ENCODE peak calls at places on chromosomes 7 and 10, in six cellular contexts. One of them, this sample, is unnamed.

GRCh38 chr7:4905171-4905570 is 21.7 kb upstream of the RADIL start:
- DNase-seq in colonic mucosa: no peak
- DNase-seq in astrocyte: no peak
- DNase-seq in glutamatergic neuron: no peak
- DNase-seq in fibroblast of mammary gland: no peak
- DNase-seq in cardiac muscle cell: no peak
- DNase-seq in this sample: no peak

GRCh38 chr10:24427678-24428409 is 218.9 kb downstream of the KIAA1217 start:
- DNase-seq in colonic mucosa: no peak
- DNase-seq in astrocyte: peak; percentile 54
- DNase-seq in glutamatergic neuron: no peak
- DNase-seq in fibroblast of mammary gland: no peak
- DNase-seq in cardiac muscle cell: no peak
- DNase-seq in this sample: no peak

GRCh38 chr7:29486191-29486700 is 77.4 kb upstream of the PRR15 start:
- DNase-seq in colonic mucosa: no peak
- DNase-seq in astrocyte: no peak
- DNase-seq in glutamatergic neuron: no peak
- DNase-seq in fibroblast of mammary gland: no peak
- DNase-seq in cardiac muscle cell: no peak
- DNase-seq in this sample: no peak

GRCh38 chr10:130138479-130138866 is 2.3 kb downstream of the GLRX3 start:
- DNase-seq in colonic mucosa: no peak
- DNase-seq in astrocyte: peak; percentile 50
- DNase-seq in glutamatergic neuron: no peak
- DNase-seq in fibroblast of mammary gland: peak; percentile 76
- DNase-seq in cardiac muscle cell: peak; percentile 21
- DNase-seq in this sample: no peak

GRCh38 chr7:157787275-157787701 is 450.5 kb downstream of the DNAJB6 start:
- DNase-seq in colonic mucosa: no peak
- DNase-seq in astrocyte: no peak
- DNase-seq in glutamatergic neuron: no peak
- DNase-seq in fibroblast of mammary gland: no peak
- DNase-seq in cardiac muscle cell: no peak
- DNase-seq in this sample: no peak

GRCh38 chr7:127066974-127067373 is 185.8 kb downstream of the GRM8 start:
- DNase-seq in colonic mucosa: no peak
- DNase-seq in astrocyte: no peak
- DNase-seq in glutamatergic neuron: no peak
- DNase-seq in fibroblast of mammary gland: no peak
- DNase-seq in cardiac muscle cell: no peak
- DNase-seq in this sample: no peak

GRCh38 chr10:46514431-46514861 is 42.0 kb downstream of the GPRIN2 start:
- DNase-seq in colonic mucosa: peak; percentile 18
- DNase-seq in astrocyte: no peak
- DNase-seq in glutamatergic neuron: peak; percentile 12
- DNase-seq in fibroblast of mammary gland: no peak
- DNase-seq in cardiac muscle cell: no peak
- DNase-seq in this sample: peak; percentile 13

GRCh38 chr7:158016171-158017087 is 571.2 kb downstream of the PTPRN2 start:
- DNase-seq in colonic mucosa: no peak
- DNase-seq in astrocyte: no peak
- DNase-seq in glutamatergic neuron: no peak
- DNase-seq in fibroblast of mammary gland: no peak
- DNase-seq in cardiac muscle cell: no peak
- DNase-seq in this sample: no peak

GRCh38 chr10:79331226-79331625 is 16.0 kb upstream of the PPIF start:
- DNase-seq in colonic mucosa: no peak
- DNase-seq in astrocyte: no peak
- DNase-seq in glutamatergic neuron: no peak
- DNase-seq in fibroblast of mammary gland: peak; percentile 30
- DNase-seq in cardiac muscle cell: no peak
- DNase-seq in this sample: no peak

GRCh38 chr7:140342732-140343514 is 55.4 kb downstream of the SLC37A3 start:
- DNase-seq in colonic mucosa: peak; percentile 49
- DNase-seq in astrocyte: peak; percentile 3
- DNase-seq in glutamatergic neuron: peak; percentile 47
- DNase-seq in fibroblast of mammary gland: peak; percentile 23
- DNase-seq in cardiac muscle cell: peak; percentile 48
- DNase-seq in this sample: no peak

GRCh38 chr7:105590793-105591192 is 9.5 kb upstream of the EFCAB10 start:
- DNase-seq in colonic mucosa: no peak
- DNase-seq in astrocyte: no peak
- DNase-seq in glutamatergic neuron: no peak
- DNase-seq in fibroblast of mammary gland: no peak
- DNase-seq in cardiac muscle cell: no peak
- DNase-seq in this sample: no peak

GRCh38 chr10:77253665-77254064 is 383.9 kb downstream of the KCNMA1 start:
- DNase-seq in colonic mucosa: no peak
- DNase-seq in astrocyte: no peak
- DNase-seq in glutamatergic neuron: no peak
- DNase-seq in fibroblast of mammary gland: no peak
- DNase-seq in cardiac muscle cell: no peak
- DNase-seq in this sample: no peak

GRCh38 chr10:47164126-47164799 is 135.7 kb upstream of the GDF10 start:
- DNase-seq in colonic mucosa: no peak
- DNase-seq in astrocyte: peak; percentile 84
- DNase-seq in glutamatergic neuron: no peak
- DNase-seq in fibroblast of mammary gland: peak; percentile 34
- DNase-seq in cardiac muscle cell: peak; percentile 88
- DNase-seq in this sample: no peak

GRCh38 chr10:109992485-109992884 is 15.3 kb upstream of the ADD3 start:
- DNase-seq in colonic mucosa: no peak
- DNase-seq in astrocyte: peak; percentile 84
- DNase-seq in glutamatergic neuron: no peak
- DNase-seq in fibroblast of mammary gland: peak; percentile 59
- DNase-seq in cardiac muscle cell: peak; percentile 81
- DNase-seq in this sample: no peak

GRCh38 chr10:86755740-86756510 is 494 bp upstream of the BMPR1A start:
- DNase-seq in colonic mucosa: peak; percentile 93
- DNase-seq in astrocyte: peak; percentile 77
- DNase-seq in glutamatergic neuron: peak; percentile 75
- DNase-seq in fibroblast of mammary gland: peak; percentile 80
- DNase-seq in cardiac muscle cell: peak; percentile 87
- DNase-seq in this sample: peak; percentile 50

GRCh38 chr7:158087196-158087595 is 500.4 kb downstream of the PTPRN2 start:
- DNase-seq in colonic mucosa: no peak
- DNase-seq in astrocyte: no peak
- DNase-seq in glutamatergic neuron: no peak
- DNase-seq in fibroblast of mammary gland: no peak
- DNase-seq in cardiac muscle cell: no peak
- DNase-seq in this sample: no peak

GRCh38 chr10:13784067-13784466 is 197.3 kb downstream of the PRPF18 start:
- DNase-seq in colonic mucosa: no peak
- DNase-seq in astrocyte: peak; percentile 30
- DNase-seq in glutamatergic neuron: no peak
- DNase-seq in fibroblast of mammary gland: no peak
- DNase-seq in cardiac muscle cell: no peak
- DNase-seq in this sample: no peak

GRCh38 chr10:101817542-101818118 is 614 bp downstream of the OGA start:
- DNase-seq in colonic mucosa: peak; percentile 95
- DNase-seq in astrocyte: peak; percentile 94
- DNase-seq in glutamatergic neuron: no peak
- DNase-seq in fibroblast of mammary gland: peak; percentile 98
- DNase-seq in cardiac muscle cell: peak; percentile 97
- DNase-seq in this sample: peak; percentile 97

GRCh38 chr7:6128205-6128604 is 97.0 kb downstream of the ANKRD61 start:
- DNase-seq in colonic mucosa: no peak
- DNase-seq in astrocyte: peak; percentile 56
- DNase-seq in glutamatergic neuron: no peak
- DNase-seq in fibroblast of mammary gland: no peak
- DNase-seq in cardiac muscle cell: no peak
- DNase-seq in this sample: no peak

GRCh38 chr10:28254290-28254985 is 48.4 kb downstream of the MPP7 start:
- DNase-seq in colonic mucosa: no peak
- DNase-seq in astrocyte: peak; percentile 89
- DNase-seq in glutamatergic neuron: no peak
- DNase-seq in fibroblast of mammary gland: peak; percentile 53
- DNase-seq in cardiac muscle cell: peak; percentile 50
- DNase-seq in this sample: peak; percentile 35

GRCh38 chr10:11036424-11037011 is 18.8 kb downstream of the CELF2 start:
- DNase-seq in colonic mucosa: peak; percentile 74
- DNase-seq in astrocyte: peak; percentile 29
- DNase-seq in glutamatergic neuron: peak; percentile 50
- DNase-seq in fibroblast of mammary gland: peak; percentile 78
- DNase-seq in cardiac muscle cell: peak; percentile 70
- DNase-seq in this sample: no peak

GRCh38 chr10:32445740-32446615 is at the start of gene CCDC7:
- DNase-seq in colonic mucosa: peak; percentile 85
- DNase-seq in astrocyte: peak; percentile 80
- DNase-seq in glutamatergic neuron: peak; percentile 87
- DNase-seq in fibroblast of mammary gland: peak; percentile 83
- DNase-seq in cardiac muscle cell: peak; percentile 94
- DNase-seq in this sample: peak; percentile 60

GRCh38 chr10:32446701-32447406 is 914 bp downstream of the CCDC7 start:
- DNase-seq in colonic mucosa: peak; percentile 28
- DNase-seq in astrocyte: peak; percentile 17
- DNase-seq in glutamatergic neuron: no peak
- DNase-seq in fibroblast of mammary gland: peak; percentile 57
- DNase-seq in cardiac muscle cell: peak; percentile 55
- DNase-seq in this sample: no peak

GRCh38 chr10:32445036-32445435 is 904 bp upstream of the CCDC7 start:
- DNase-seq in colonic mucosa: no peak
- DNase-seq in astrocyte: no peak
- DNase-seq in glutamatergic neuron: no peak
- DNase-seq in fibroblast of mammary gland: peak; percentile 3
- DNase-seq in cardiac muscle cell: peak; percentile 4
- DNase-seq in this sample: no peak
- TF ChIP-seq CTCF in colonic mucosa: no peak
- TF ChIP-seq CTCF in astrocyte: no peak
- TF ChIP-seq CTCF in glutamatergic neuron: no peak
- TF ChIP-seq CTCF in fibroblast of mammary gland: no peak
- TF ChIP-seq CTCF in cardiac muscle cell: no peak
- TF ChIP-seq CTCF in this sample: no peak

GRCh38 chr7:99557940-99558305 is 519 bp upstream of the ZNF655 start:
- DNase-seq in colonic mucosa: no peak
- DNase-seq in astrocyte: no peak
- DNase-seq in glutamatergic neuron: no peak
- DNase-seq in fibroblast of mammary gland: no peak
- DNase-seq in cardiac muscle cell: no peak
- DNase-seq in this sample: no peak
- TF ChIP-seq CTCF in colonic mucosa: no peak
- TF ChIP-seq CTCF in astrocyte: no peak
- TF ChIP-seq CTCF in glutamatergic neuron: no peak
- TF ChIP-seq CTCF in fibroblast of mammary gland: no peak
- TF ChIP-seq CTCF in cardiac muscle cell: no peak
- TF ChIP-seq CTCF in this sample: no peak

DNA sequence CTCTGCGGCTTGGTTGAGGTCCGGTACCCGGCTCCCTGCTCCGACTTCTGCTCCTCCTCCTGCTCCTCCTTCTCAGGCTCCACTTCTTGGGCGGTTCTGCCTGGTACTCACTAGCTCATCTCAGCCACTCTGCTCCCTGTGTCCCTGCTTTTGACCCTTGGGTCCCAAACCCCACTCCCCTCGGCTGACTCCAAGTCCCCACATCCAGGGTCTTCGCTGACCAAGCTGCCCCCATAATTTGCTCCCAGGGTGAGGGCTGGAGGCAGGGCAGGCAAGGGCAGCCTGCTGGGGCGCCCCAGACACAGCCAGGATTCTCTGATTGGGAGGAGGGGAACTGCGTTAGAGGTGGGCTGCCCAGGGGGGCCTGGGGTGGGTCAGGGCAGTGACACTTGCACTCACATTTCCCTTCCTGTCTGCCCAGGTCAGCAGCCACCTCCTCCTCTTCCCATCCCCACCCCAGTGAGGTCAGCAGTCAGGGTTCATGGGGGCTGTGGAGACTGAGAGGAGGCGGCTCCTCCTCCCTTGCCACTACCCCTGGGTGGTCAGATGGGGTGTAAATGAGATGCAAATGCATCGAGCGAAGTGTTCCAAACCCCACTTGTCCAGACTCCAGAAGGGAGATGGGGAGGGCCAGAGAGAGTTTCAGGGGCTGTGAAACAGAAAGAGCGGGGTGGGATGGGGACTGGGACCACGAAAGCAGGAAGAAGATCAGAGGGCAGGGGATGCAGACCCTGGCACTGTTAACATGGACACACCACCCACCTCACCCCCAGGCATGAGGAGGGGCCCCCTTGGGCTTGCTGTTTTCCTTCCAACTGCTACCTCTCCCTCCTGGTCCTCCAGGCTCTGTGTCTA is 2.1 kb downstream of the SMARCD3 start:
- DNase-seq in colonic mucosa: no peak
- DNase-seq in astrocyte: no peak
- DNase-seq in glutamatergic neuron: no peak
- DNase-seq in fibroblast of mammary gland: no peak
- DNase-seq in cardiac muscle cell: no peak
- DNase-seq in this sample: no peak
- TF ChIP-seq CTCF in colonic mucosa: no peak
- TF ChIP-seq CTCF in astrocyte: no peak
- TF ChIP-seq CTCF in glutamatergic neuron: no peak
- TF ChIP-seq CTCF in fibroblast of mammary gland: no peak
- TF ChIP-seq CTCF in cardiac muscle cell: no peak
- TF ChIP-seq CTCF in this sample: no peak

GRCh38 chr10:126500866-126501265 is 112.6 kb upstream of the ADAM12 start:
- DNase-seq in colonic mucosa: no peak
- DNase-seq in astrocyte: peak; percentile 88
- DNase-seq in glutamatergic neuron: no peak
- DNase-seq in fibroblast of mammary gland: peak; percentile 46
- DNase-seq in cardiac muscle cell: peak; percentile 27
- DNase-seq in this sample: no peak

GRCh38 chr10:126501828-126502227 is 113.6 kb upstream of the ADAM12 start:
- DNase-seq in colonic mucosa: no peak
- DNase-seq in astrocyte: no peak
- DNase-seq in glutamatergic neuron: no peak
- DNase-seq in fibroblast of mammary gland: no peak
- DNase-seq in cardiac muscle cell: no peak
- DNase-seq in this sample: no peak

GRCh38 chr10:126502481-126502880 is 114.2 kb upstream of the ADAM12 start:
- DNase-seq in colonic mucosa: no peak
- DNase-seq in astrocyte: peak; percentile 64
- DNase-seq in glutamatergic neuron: no peak
- DNase-seq in fibroblast of mammary gland: peak; percentile 55
- DNase-seq in cardiac muscle cell: peak; percentile 6
- DNase-seq in this sample: no peak

GRCh38 chr10:126504761-126505112 is 116.5 kb upstream of the ADAM12 start:
- DNase-seq in colonic mucosa: no peak
- DNase-seq in astrocyte: no peak
- DNase-seq in glutamatergic neuron: no peak
- DNase-seq in fibroblast of mammary gland: no peak
- DNase-seq in cardiac muscle cell: no peak
- DNase-seq in this sample: no peak

DNA sequence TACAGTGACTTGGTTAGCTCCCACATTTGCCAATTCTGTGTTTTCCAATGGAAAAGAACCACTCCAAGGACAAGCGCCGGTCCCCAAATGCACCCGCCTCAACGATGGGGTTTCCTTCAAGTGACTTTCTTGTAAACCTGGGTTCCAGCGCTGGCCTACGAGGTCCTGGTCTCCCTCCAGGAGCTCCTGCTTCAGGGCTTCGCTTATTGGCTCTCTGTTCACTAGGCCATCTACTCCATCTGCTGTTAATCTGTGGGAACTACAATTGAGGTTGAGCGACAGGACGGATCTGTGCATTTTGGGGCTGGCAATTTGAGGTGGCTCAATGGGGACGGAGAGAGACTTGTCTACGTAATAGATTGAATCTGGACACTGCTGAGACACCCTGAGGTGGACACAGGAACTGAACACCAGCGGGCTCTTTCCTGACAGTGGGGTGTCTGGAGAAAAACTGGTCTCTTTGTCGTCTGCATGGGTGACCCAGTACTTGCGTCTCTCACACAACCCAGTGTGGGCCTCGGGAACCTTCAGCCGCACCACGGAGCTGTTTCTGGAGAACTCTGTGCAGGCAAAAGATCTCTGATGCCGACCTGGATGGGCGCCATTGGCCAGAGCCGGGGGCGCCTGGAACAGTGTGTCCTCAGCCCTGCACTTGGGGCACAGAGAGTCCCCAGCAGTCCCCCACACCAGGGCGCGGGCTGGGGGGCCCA is 115.9 kb upstream of the ADAM12 start:
- DNase-seq in colonic mucosa: peak; percentile 24
- DNase-seq in astrocyte: peak; percentile 36
- DNase-seq in glutamatergic neuron: peak; percentile 39
- DNase-seq in fibroblast of mammary gland: peak; percentile 76
- DNase-seq in cardiac muscle cell: peak; percentile 79
- DNase-seq in this sample: no peak
- TF ChIP-seq CTCF in colonic mucosa: peak; percentile 56
- TF ChIP-seq CTCF in astrocyte: peak; percentile 78
- TF ChIP-seq CTCF in glutamatergic neuron: peak; percentile 67
- TF ChIP-seq CTCF in fibroblast of mammary gland: peak; percentile 81
- TF ChIP-seq CTCF in cardiac muscle cell: peak; percentile 82
- TF ChIP-seq CTCF in this sample: no peak